ENCODE peak calls at places on chromosomes 13 and 19, in nine cellular contexts. A is body of pancreas, Y is gastrocnemius medialis, R is A549, E is right lobe of liver, N is endothelial cell of umbilical vein, C is esophagus squamous epithelium, L is stomach, F is heart left ventricle. G is an unnamed sample. For H3K4me1, the result is how much of the 10 kb centered on the place peaks cover.

GRCh38 chr19:4183967-4184717 is 1.7 kb downstream of the ANKRD24 start:
- DNase-seq in A (no peak), C (no peak), R (no peak), E (no peak), L (no peak), F (no peak), N (no peak), Y (peak), G (no peak)

GRCh38 chr13:72567566-72567965 is 159.9 kb downstream of the MZT1 start:
- DNase-seq in E (no peak), F (no peak), Y (no peak), N (no peak), R (no peak), C (no peak), L (no peak), A (no peak), G (no peak)

GRCh38 chr19:2289714-2290435 is 7.9 kb upstream of the PEAK3 start:
- DNase-seq in R (no peak), C (no peak), F (peak), A (no peak), L (peak), E (no peak), N (no peak), Y (no peak), G (no peak)

GRCh38 chr19:18271433-18271841 is 2.8 kb downstream of the IQCN start:
- DNase-seq in E (no peak), C (no peak), R (no peak), A (no peak), Y (no peak), N (no peak), F (no peak), L (no peak), G (no peak)

GRCh38 chr13:65638572-65639168 is 1591.5 kb downstream of the PCDH9 start:
- DNase-seq in Y (no peak), L (no peak), F (no peak), R (peak), N (peak), E (no peak), C (no peak), A (no peak), G (peak)

GRCh38 chr13:66660013-66660804 is 569.9 kb downstream of the PCDH9 start:
- DNase-seq in Y (no peak), A (no peak), R (peak), L (no peak), E (no peak), F (no peak), C (no peak), N (peak), G (peak)

GRCh38 chr13:95784161-95784880 is 107.4 kb downstream of the DNAJC3 start:
- DNase-seq in F (no peak), L (no peak), A (no peak), N (peak), R (peak), C (no peak), Y (no peak), E (no peak), G (no peak)

GRCh38 chr13:27016871-27017270 is 154.7 kb downstream of the USP12 start:
- DNase-seq in A (no peak), E (no peak), R (no peak), L (no peak), C (no peak), F (no peak), Y (no peak), N (no peak), G (no peak)

GRCh38 chr19:42229855-42230331 is 9.8 kb downstream of the ZNF526 start:
- DNase-seq in Y (no peak), C (no peak), F (no peak), R (peak), E (no peak), A (no peak), N (no peak), L (no peak), G (no peak)

GRCh38 chr19:56838930-56839664 is 1.4 kb downstream of the PEG3 start:
- DNase-seq in A (peak), Y (peak), L (peak), E (peak), F (peak), C (peak), N (peak), R (peak), G (peak)

GRCh38 chr19:10503002-10503789 is at the start of gene KEAP1:
- DNase-seq in C (no peak), Y (no peak), A (peak), F (no peak), R (peak), E (no peak), L (peak), N (peak), G (no peak)

GRCh38 chr19:29694669-29695627 is 20.1 kb downstream of the C19orf12 start:
- DNase-seq in C (no peak), L (peak), R (peak), A (peak), E (peak), N (peak), F (peak), Y (peak), G (peak)

GRCh38 chr19:8510589-8511115 is 3.3 kb downstream of the ZNF414 start:
- DNase-seq in A (no peak), L (no peak), Y (no peak), E (no peak), F (no peak), N (no peak), R (no peak), C (no peak), G (no peak)

GRCh38 chr19:56769650-56770049 is 70.9 kb downstream of the PEG3 start:
- DNase-seq in L (no peak), C (no peak), Y (no peak), R (no peak), F (no peak), N (no peak), A (no peak), E (no peak), G (no peak)

GRCh38 chr13:114013952-114014629 is 40.2 kb upstream of the C13orf46 start:
- DNase-seq in F (peak), N (no peak), A (no peak), C (no peak), R (no peak), E (no peak), L (no peak), Y (no peak), G (no peak)

GRCh38 chr13:62997696-62998095 is 1582.0 kb upstream of the PCDH20 start:
- DNase-seq in L (no peak), N (no peak), C (no peak), Y (no peak), A (no peak), R (no peak), E (no peak), F (no peak), G (no peak)

GRCh38 chr13:89375839-89376238 is 1704.7 kb downstream of the SLITRK5 start:
- DNase-seq in R (no peak), L (no peak), N (peak), F (no peak), Y (no peak), C (no peak), E (no peak), A (no peak), G (no peak)

DNA sequence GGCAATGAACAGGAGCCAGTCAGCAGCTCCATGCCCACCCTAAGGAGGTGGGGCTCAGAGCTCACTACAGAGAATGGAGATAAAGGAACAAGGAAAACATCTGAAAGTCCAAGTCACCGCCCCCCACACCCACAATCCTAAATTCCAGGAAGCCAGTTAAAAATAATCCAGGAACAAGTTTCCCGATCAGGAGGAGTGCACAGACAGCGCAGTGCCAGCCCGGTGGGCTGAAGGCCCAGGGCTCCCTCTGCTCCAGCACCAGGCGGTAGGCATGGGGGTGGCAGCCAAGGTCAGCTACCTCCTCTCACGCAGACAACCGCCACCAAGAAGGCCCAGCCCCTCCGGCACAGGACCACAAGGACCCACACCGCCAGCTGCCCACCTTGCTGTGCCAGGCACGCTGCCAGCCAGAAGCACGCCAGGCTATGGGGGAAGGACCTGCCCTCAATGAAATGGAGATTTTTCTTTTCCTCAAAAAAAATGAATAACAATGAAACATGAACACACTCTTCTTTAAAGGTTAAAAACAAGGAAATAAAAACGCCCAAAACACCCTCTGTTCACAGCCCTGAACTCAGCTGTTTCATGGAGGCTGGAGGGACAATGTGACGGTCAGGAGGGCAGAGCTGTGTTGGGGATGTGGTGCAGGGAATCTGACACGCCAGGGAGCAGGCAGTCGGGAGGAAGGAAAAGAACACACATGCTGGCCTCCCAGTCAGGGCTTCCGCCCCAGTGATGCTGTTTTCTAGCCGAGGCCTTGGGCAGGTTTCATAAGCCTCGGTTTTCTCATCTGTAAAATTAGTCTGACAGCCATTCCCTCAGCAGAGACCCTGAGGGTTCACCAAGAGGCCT is 11.0 kb downstream of the STK24 start:
- DNase-seq in Y (peak), R (no peak), A (peak), L (peak), E (no peak), C (no peak), N (peak), F (peak), G (peak)
- H3K4me1 ChIP-seq in Y (half or more), R (under half), A (half or more), L (half or more), E (under half), C (under half), N (under half), F (half or more), G (under half)

DNA sequence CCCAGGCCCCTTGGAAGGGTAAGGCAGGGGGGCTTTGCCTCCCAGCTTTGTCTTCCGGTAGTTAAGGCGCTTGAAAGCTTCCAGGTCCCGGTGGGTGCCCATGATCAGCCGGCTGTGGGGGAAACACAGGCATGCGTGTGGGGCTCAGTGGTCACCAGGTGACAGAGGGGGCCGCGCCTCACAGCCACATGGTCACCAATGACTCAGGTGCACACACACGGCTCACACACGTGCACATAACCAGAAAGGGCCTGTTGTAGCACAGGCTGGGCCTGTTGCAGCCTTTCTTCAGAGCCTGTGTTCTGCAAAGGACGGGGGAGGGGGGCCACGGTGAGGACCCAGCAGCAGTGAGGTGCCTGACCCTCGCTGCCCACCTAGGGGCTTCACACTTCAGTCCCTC is 5.9 kb downstream of the NANOS3 start:
- DNase-seq in R (no peak), A (no peak), L (no peak), F (no peak), E (peak), C (no peak), N (no peak), Y (no peak), G (no peak)
- TF ChIP-seq POLR2A in R (no peak), A (no peak), L (no peak), F (no peak), E (no peak), C (no peak), N (no peak), Y (no peak), G (no peak)

GRCh38 chr19:1177322-1178114 is 3.5 kb upstream of the SBNO2 start:
- DNase-seq in C (no peak), R (peak), N (peak), F (peak), L (no peak), Y (no peak), E (no peak), A (no peak), G (no peak)
- H3K4me1 ChIP-seq in C (under half), R (half or more), N (under half), F (under half), L (half or more), Y (under half), E (under half), A (under half), G (under half)

DNA sequence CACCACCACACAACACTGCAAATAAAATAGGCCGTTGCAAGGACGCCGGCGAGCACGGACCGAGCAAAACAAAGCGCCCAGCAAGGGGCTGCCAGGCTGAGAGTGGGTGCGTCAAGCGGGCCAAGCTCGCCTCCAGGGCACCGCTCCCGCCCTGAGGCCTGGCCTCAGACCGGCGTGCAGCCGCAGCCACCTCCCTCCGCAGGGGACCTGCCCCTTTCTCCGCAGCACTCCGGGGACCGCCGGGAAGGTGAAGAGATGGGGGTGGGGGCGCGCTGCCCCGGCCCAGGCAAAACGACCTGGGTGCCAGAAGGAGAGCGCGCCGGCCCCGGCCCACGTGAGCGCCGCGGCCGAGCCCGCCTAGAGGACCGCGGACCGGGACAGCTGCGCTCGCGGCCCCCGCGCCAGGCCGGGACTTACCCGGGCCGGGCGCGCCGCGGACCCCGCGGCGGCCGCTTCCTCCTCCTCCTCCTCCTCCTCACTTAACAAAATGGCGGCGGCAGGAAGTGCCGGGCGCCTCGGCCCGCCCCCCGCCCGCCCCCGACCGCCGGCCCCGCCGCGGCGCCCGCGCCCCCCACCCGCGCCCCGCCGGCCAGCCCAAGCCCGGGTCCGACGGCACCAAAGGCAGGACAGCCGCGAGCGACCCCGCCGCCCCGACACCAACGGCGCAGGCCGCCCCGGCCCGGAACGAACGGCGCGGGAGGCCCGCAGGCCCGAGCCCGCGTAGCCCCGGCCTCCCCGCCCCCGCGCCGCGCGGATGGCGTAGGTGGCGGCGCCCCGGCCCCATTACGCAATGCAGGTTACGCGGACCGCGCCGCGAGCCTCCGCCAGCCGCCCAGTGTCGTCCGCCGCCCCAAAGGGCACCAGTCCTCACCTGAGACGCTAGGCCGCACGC is 674 bp downstream of the BRD4 start:
- DNase-seq in R (peak), A (peak), L (peak), F (peak), E (peak), Y (peak), N (no peak), C (no peak), G (peak)
- TF ChIP-seq POLR2A in R (no peak), A (peak), L (no peak), F (no peak), E (peak), Y (peak), N (no peak), C (peak), G (peak)

GRCh38 chr13:21032656-21033055 is 28.7 kb downstream of the LATS2 start:
- DNase-seq in Y (no peak), L (no peak), F (no peak), A (no peak), N (no peak), C (no peak), R (no peak), E (no peak), G (no peak)
- H3K4me1 ChIP-seq in Y (half or more), L (half or more), F (half or more), A (under half), N (under half), C (under half), R (under half), E (under half), G (under half)

G was measured in adrenal gland.